ENCODE peak calls at places on chromosomes 16 and 17, in seven cellular contexts. K is DMS 273 treated with DMSO at 0.1 percent for 48 hours, P is NCI-H69, Y is GM18507, V is cardiac fibroblast, X is HL-60, S is nucleus accumbens. R is an unnamed sample.

GRCh38 chr17:32912218-32912897 is 15.6 kb upstream of the TMEM98 start:
- DNase-seq in P (peak; percentile 43), X (no peak), Y (no peak), K (no peak), V (peak; percentile 66), S (no peak), R (no peak)

GRCh38 chr17:81160306-81160705 is 5.0 kb upstream of the PVALEF start:
- DNase-seq in X (no peak), S (no peak), V (no peak), P (no peak), K (no peak), Y (no peak), R (peak; percentile 21)

GRCh38 chr17:46974086-46974485 is 5.0 kb downstream of the RPRML start:
- DNase-seq in P (peak; percentile 81), S (no peak), Y (no peak), X (no peak), K (no peak), V (no peak), R (no peak)

GRCh38 chr17:78884148-78884870 is 18.7 kb downstream of the CEP295NL start:
- DNase-seq in P (no peak), S (peak; percentile 67), Y (no peak), V (no peak), K (no peak), X (no peak), R (no peak)

GRCh38 chr16:11403920-11404319 is 58.7 kb downstream of the RMI2 start:
- DNase-seq in X (no peak), V (no peak), S (no peak), Y (no peak), K (no peak), P (no peak), R (no peak)

GRCh38 chr16:69476920-69477418 is 52.5 kb downstream of the CYB5B start:
- DNase-seq in K (no peak), X (no peak), V (peak; percentile 74), P (peak; percentile 86), Y (no peak), S (no peak), R (no peak)

GRCh38 chr16:21235199-21235585 is 1.7 kb downstream of the ANKS4B start:
- DNase-seq in Y (no peak), S (no peak), V (no peak), K (no peak), P (no peak), X (no peak), R (no peak)

GRCh38 chr16:11259655-11260595 is 3.9 kb upstream of the SOCS1 start:
- DNase-seq in S (no peak), X (no peak), V (no peak), P (no peak), Y (no peak), K (no peak), R (no peak)

GRCh38 chr16:17269434-17269833 is 201.3 kb downstream of the XYLT1 start:
- DNase-seq in X (no peak), K (no peak), P (no peak), V (peak; percentile 9), S (no peak), Y (no peak), R (no peak)

GRCh38 chr17:17177186-17177585 is 28.9 kb downstream of the PLD6 start:
- DNase-seq in Y (no peak), K (no peak), V (no peak), S (no peak), X (no peak), P (no peak), R (no peak)

GRCh38 chr17:36731806-36732205 is 130.4 kb downstream of the MRM1 start:
- DNase-seq in K (no peak), S (no peak), X (no peak), Y (no peak), P (peak; percentile 77), V (no peak), R (no peak)